ENCODE peak calls at places on chromosomes 5 and 9, in seven cellular contexts. P is tibial artery; S is neural crest cell; R is lower leg skin; L is fibroblast of villous mesenchyme; G is CD4-positive, alpha-beta T cell; U is progenitor cell of endocrine pancreas. M is an unnamed sample.
A peak's percentile ranks its signal among the peaks of the same experiment; 100 is the strongest.

GRCh38 chr5:149147673-149148072 is 6.4 kb downstream of the ABLIM3 start:
- DNase-seq in P (no peak), S (no peak), R (no peak), L (no peak), G (no peak), U (no peak), M (no peak)

GRCh38 chr9:33698267-33698666 is 97.1 kb upstream of the PRSS3 start:
- DNase-seq in P (no peak), S (no peak), R (no peak), L (no peak), G (no peak), U (no peak), M (no peak)

GRCh38 chr9:99489043-99489378 is 266.9 kb downstream of the SEC61B start:
- DNase-seq in P (no peak), S (no peak), R (no peak), L (peak; percentile 18), G (no peak), U (no peak), M (no peak)

GRCh38 chr5:174724484-174725260 is at the start of gene MSX2:
- DNase-seq in P (peak; percentile 94), S (peak; percentile 78), R (peak; percentile 83), L (peak; percentile 91), G (no peak), U (peak; percentile 80), M (no peak)

GRCh38 chr9:87850405-87850804 is 32.3 kb upstream of the SPATA31E1 start:
- DNase-seq in P (no peak), S (no peak), R (no peak), L (peak; percentile 38), G (no peak), U (no peak), M (no peak)

GRCh38 chr5:72554897-72555296 is 47.7 kb upstream of the ZNF366 start:
- DNase-seq in P (no peak), S (no peak), R (no peak), L (no peak), G (no peak), U (no peak), M (no peak)

GRCh38 chr5:132876020-132876759 is 2.7 kb downstream of the LEAP2 start:
- DNase-seq in P (no peak), S (no peak), R (no peak), L (peak; percentile 23), G (no peak), U (no peak), M (no peak)

GRCh38 chr5:2068515-2068914 is 185.8 kb upstream of the IRX4 start:
- DNase-seq in P (no peak), S (no peak), R (no peak), L (no peak), G (no peak), U (no peak), M (no peak)

GRCh38 chr5:90000351-90000750 is 409.2 kb downstream of the CETN3 start:
- DNase-seq in P (no peak), S (no peak), R (no peak), L (no peak), G (no peak), U (no peak), M (no peak)

GRCh38 chr5:32984851-32985250 is 273.7 kb downstream of the NPR3 start:
- DNase-seq in P (no peak), S (no peak), R (no peak), L (no peak), G (no peak), U (no peak), M (no peak)

GRCh38 chr5:657570-657969 is 35.6 kb downstream of the TPPP start:
- DNase-seq in P (no peak), S (no peak), R (no peak), L (peak; percentile 64), G (no peak), U (no peak), M (no peak)

GRCh38 chr9:116344416-116344815 is 190.8 kb downstream of the PAPPA start:
- DNase-seq in P (no peak), S (no peak), R (no peak), L (no peak), G (no peak), U (no peak), M (no peak)

GRCh38 chr9:116340270-116340669 is 186.7 kb downstream of the PAPPA start:
- DNase-seq in P (no peak), S (no peak), R (no peak), L (peak; percentile 48), G (no peak), U (no peak), M (no peak)

GRCh38 chr9:116345393-116345792 is 191.8 kb downstream of the PAPPA start:
- DNase-seq in P (no peak), S (no peak), R (no peak), L (no peak), G (no peak), U (no peak), M (no peak)

GRCh38 chr9:116342941-116343340 is 189.3 kb downstream of the PAPPA start:
- DNase-seq in P (no peak), S (no peak), R (no peak), L (no peak), G (no peak), U (no peak), M (no peak)

DNA sequence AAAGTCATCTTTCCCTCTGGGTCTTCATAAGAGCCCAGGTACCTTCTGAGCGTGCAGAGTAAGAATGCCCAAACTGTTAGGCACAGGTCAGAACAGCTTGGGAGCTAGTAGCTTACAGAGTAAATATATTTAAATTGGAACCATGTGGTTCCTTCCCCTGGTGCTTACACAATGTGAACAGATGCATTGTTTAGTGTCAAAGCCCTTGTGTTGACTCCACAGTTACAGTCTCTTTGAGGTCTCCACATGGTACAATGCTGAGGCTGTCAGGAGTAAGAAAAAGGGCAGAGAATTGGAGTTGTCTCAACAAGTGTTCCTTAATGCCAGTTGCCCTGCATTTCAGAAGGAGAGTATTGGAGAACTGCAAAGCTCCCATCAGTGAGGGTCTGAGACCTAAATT is 188.5 kb downstream of the PAPPA start:
- DNase-seq in P (no peak), S (no peak), R (no peak), L (peak; percentile 45), G (no peak), U (no peak), M (no peak)
- TF ChIP-seq CTCF in P (no peak), S (no peak), R (no peak), L (no peak), G (no peak), U (no peak), M (no peak)

DNA sequence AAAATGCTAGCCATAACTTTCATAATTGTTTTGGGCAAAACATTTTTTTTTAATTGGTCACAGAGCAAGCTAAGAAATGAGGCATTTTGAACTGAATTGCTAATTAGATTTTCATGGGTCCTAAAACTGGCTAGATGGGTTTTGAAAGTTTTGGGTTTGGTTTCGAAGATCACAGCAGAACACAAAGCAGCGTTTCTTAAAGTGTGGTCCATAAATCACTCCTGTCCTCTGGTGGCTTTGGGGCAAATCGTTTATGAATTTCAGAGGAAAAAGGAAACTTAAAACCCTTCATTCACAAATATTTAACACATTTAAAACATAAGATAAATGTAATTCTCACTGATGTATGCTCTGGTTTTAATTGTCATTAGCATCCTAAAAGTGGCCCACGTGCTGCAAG is 503.7 kb downstream of the SPATA31D1 start:
- DNase-seq in P (no peak), S (no peak), R (no peak), L (no peak), G (no peak), U (no peak), M (no peak)
- TF ChIP-seq CTCF in P (no peak), S (no peak), R (no peak), L (no peak), G (no peak), U (no peak), M (no peak)

GRCh38 chr5:55907927-55908326 is 56.8 kb downstream of the IL31RA start:
- DNase-seq in P (no peak), S (no peak), R (no peak), L (no peak), G (no peak), U (no peak), M (no peak)
- TF ChIP-seq CTCF in P (no peak), S (no peak), R (no peak), L (no peak), G (no peak), U (no peak), M (no peak)

GRCh38 chr5:51345106-51345505 is 38.1 kb upstream of the ISL1 start:
- DNase-seq in P (no peak), S (no peak), R (no peak), L (no peak), G (no peak), U (no peak), M (no peak)

GRCh38 chr5:51347157-51347556 is 36.1 kb upstream of the ISL1 start:
- DNase-seq in P (no peak), S (no peak), R (no peak), L (no peak), G (no peak), U (no peak), M (no peak)

DNA sequence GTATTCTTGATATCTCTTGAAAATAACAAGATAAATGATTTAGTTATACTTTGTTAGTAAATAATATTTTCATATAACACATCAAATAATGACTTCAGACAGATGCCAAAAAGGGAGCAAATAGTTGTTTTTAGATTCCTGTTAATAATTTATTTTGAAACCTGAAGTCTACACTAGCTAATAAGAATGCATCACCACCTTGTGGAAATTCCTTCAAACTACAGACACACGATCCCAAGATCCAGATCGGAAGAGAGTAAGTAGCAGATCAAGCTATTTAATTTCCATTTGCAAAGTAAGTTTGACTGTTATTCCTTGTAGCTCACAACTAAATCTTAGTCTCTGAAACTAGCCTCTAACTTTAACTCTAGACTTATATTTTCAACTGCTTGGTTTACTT is 35.5 kb upstream of the ISL1 start:
- DNase-seq in P (no peak), S (no peak), R (no peak), L (no peak), G (no peak), U (no peak), M (no peak)
- TF ChIP-seq CTCF in P (no peak), S (peak; percentile 31), R (no peak), L (no peak), G (no peak), U (peak; percentile 32), M (no peak)

DNA sequence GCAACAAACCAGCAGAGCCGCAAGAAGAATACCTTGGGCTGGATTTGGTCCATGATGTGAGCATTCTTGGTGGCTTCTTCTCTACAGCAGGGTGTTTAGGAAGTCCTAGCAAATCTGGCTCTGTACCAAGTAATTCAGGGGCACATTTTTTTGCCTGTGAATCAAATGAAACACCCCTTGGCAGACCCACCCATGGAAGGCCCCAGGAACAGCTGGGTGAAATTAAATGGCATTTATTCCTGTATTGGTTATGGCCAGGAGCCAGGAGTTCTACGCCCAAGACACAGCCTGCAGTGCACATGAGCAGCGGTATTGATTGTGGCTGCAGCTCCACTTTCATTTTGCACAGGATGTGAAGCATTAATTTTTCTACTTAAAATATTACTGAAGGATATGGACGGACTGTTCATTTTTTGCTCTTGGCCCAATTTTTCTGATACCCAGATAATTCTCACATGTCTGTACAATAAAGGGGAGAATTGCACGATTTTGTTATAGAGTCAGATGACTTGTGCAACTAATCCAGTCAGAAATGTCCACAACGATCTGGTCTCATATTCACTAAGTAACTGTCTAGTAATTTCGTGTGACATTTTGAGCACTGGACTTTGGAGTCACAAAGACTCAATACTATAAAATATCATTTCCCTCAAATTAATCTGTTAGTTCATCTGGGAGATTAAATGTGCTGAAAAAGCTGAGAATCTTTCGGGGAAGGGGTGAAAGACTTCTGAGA is 120.7 kb upstream of the APC start:
- DNase-seq in P (no peak), S (no peak), R (no peak), L (no peak), G (no peak), U (no peak), M (no peak)
- TF ChIP-seq CTCF in P (no peak), S (no peak), R (no peak), L (no peak), G (no peak), U (no peak), M (no peak)